ENCODE peak calls at places on chromosomes 6 and 20, in seven cellular contexts. P is ureter, T is GM13976, U is HT-29, V is neural crest cell, S is A549, R is NCI-H1092. X is an unnamed sample.

GRCh38 chr6:151021878-151022277 is 156.4 kb downstream of the MTHFD1L start:
- DNase-seq in T (no peak), V (no peak), U (no peak), S (no peak), P (no peak), R (no peak), X (no peak)

GRCh38 chr6:105164418-105164817 is 15.4 kb downstream of the POPDC3 start:
- DNase-seq in U (no peak), V (no peak), T (no peak), R (no peak), P (no peak), S (no peak), X (peak)

GRCh38 chr20:61521680-61522420 is 269.8 kb downstream of the CDH4 start:
- DNase-seq in S (no peak), T (no peak), P (no peak), V (no peak), U (no peak), R (no peak), X (no peak)

GRCh38 chr6:157981132-157981394 is 600 bp upstream of the SYNJ2 start:
- DNase-seq in V (no peak), U (no peak), S (no peak), T (peak), P (no peak), R (no peak), X (no peak)

GRCh38 chr6:786946-787763 is 94.2 kb upstream of the EXOC2 start:
- DNase-seq in V (no peak), R (no peak), P (no peak), T (peak), U (peak), S (peak), X (no peak)

GRCh38 chr20:58389968-58390658 is 1.1 kb downstream of the VAPB start:
- DNase-seq in S (no peak), R (no peak), V (no peak), U (no peak), P (no peak), T (no peak), X (no peak)

GRCh38 chr6:15132854-15133670 is 112.8 kb upstream of the JARID2 start:
- DNase-seq in V (no peak), T (no peak), R (no peak), P (no peak), S (peak), U (no peak), X (peak)

GRCh38 chr6:147287869-147288271 is 83.7 kb downstream of the STXBP5 start:
- DNase-seq in R (no peak), P (no peak), U (peak), T (no peak), V (no peak), S (no peak), X (no peak)

GRCh38 chr6:30826961-30827342 is 57.4 kb upstream of the DDR1 start:
- DNase-seq in U (peak), V (no peak), S (no peak), P (no peak), T (no peak), R (no peak), X (no peak)

GRCh38 chr6:117615981-117616961 is 14.0 kb upstream of the GOPC start:
- DNase-seq in U (no peak), P (no peak), T (no peak), S (no peak), V (no peak), R (no peak), X (no peak)

GRCh38 chr20:50678213-50678898 is 13.0 kb downstream of the RIPOR3 start:
- DNase-seq in P (peak), V (no peak), R (no peak), S (no peak), U (peak), T (no peak), X (no peak)

GRCh38 chr6:158472453-158472852 is 87.4 kb upstream of the TMEM181 start:
- DNase-seq in T (no peak), S (no peak), U (peak), P (no peak), V (no peak), R (no peak), X (no peak)

GRCh38 chr6:130240232-130240631 is 17.5 kb upstream of the SAMD3 start:
- DNase-seq in U (no peak), P (no peak), S (no peak), T (no peak), V (no peak), R (no peak), X (no peak)

GRCh38 chr20:22312744-22313346 is 271.5 kb downstream of the FOXA2 start:
- DNase-seq in V (peak), R (no peak), T (peak), P (no peak), U (peak), S (peak), X (no peak)

GRCh38 chr20:34084227-34084923 is 27.7 kb downstream of the EIF2S2 start:
- DNase-seq in U (no peak), S (no peak), P (no peak), V (no peak), R (no peak), T (no peak), X (no peak)

GRCh38 chr20:46324379-46324778 is 16.1 kb upstream of the CDH22 start:
- DNase-seq in R (no peak), U (no peak), T (no peak), P (no peak), V (no peak), S (no peak), X (no peak)

GRCh38 chr20:667351-668034 is 8.1 kb downstream of the SCRT2 start:
- DNase-seq in R (no peak), S (peak), V (peak), T (peak), P (no peak), U (peak), X (no peak)

GRCh38 chr20:59412896-59413295 is 112.5 kb downstream of the EDN3 start:
- DNase-seq in P (no peak), V (no peak), S (no peak), U (no peak), T (no peak), R (no peak), X (no peak)

GRCh38 chr20:16803965-16804792 is 56.0 kb downstream of the OTOR start:
- DNase-seq in P (peak), U (peak), R (peak), S (peak), V (peak), T (peak), X (peak)

GRCh38 chr6:111624391-111625098 is 18.9 kb upstream of the TRAF3IP2 start:
- DNase-seq in T (no peak), V (no peak), S (no peak), P (no peak), U (no peak), R (no peak), X (no peak)

GRCh38 chr6:16184129-16184528 is 54.3 kb upstream of the GMPR start:
- DNase-seq in T (peak), R (no peak), S (peak), V (no peak), P (no peak), U (peak), X (no peak)

GRCh38 chr6:39225946-39226437 is 3.3 kb downstream of the KCNK5 start:
- DNase-seq in V (no peak), P (no peak), T (no peak), S (no peak), R (no peak), U (no peak), X (no peak)

GRCh38 chr20:24007073-24007595 is 18.6 kb upstream of the GGTLC1 start:
- DNase-seq in S (no peak), R (no peak), U (no peak), T (no peak), P (no peak), V (no peak), X (no peak)

GRCh38 chr20:55471052-55472006 is 534.0 kb downstream of the CBLN4 start:
- DNase-seq in U (no peak), V (no peak), R (no peak), T (no peak), S (no peak), P (no peak), X (no peak)

GRCh38 chr6:37514840-37515239 is 15.1 kb upstream of the CCDC167 start:
- DNase-seq in V (no peak), P (no peak), T (no peak), U (no peak), R (no peak), S (no peak), X (peak)

GRCh38 chr6:143507358-143508145 is 4.0 kb downstream of the FUCA2 start:
- DNase-seq in P (no peak), V (no peak), R (no peak), S (no peak), T (peak), U (no peak), X (no peak)

GRCh38 chr6:88365656-88366055 is 199.5 kb upstream of the CNR1 start:
- DNase-seq in T (no peak), S (no peak), U (no peak), R (no peak), V (no peak), P (no peak), X (no peak)

GRCh38 chr20:23101696-23102095 is 15.6 kb upstream of the CD93 start:
- DNase-seq in S (no peak), V (no peak), R (no peak), U (no peak), T (no peak), P (no peak), X (no peak)

GRCh38 chr6:124040655-124041054 is 237.0 kb downstream of the NKAIN2 start:
- DNase-seq in R (no peak), V (no peak), P (no peak), S (no peak), T (no peak), U (peak), X (no peak)